ENCODE peak calls at places on chromosomes 2 and 18, in ten cellular contexts. Z is body of pancreas, J is tibial artery, L is psoas muscle, C is ascending aorta, H is right cardiac atrium, E is IMR-90, P is pancreas, S is Peyer's patch, A is adipocyte. T is an unnamed sample. For H3K4me1, the result is how much of the 10 kb centered on the place peaks cover.

GRCh38 chr2:121804340-121804739 is 48.9 kb downstream of the TSN start:
- DNase-seq in Z (no peak), J (no peak), L (no peak), C (no peak), H (no peak), E (peak), P (no peak), S (no peak), A (no peak), T (no peak)

GRCh38 chr2:145906356-145906755 is 1386.4 kb upstream of the ZEB2 start:
- DNase-seq in Z (no peak), J (no peak), L (no peak), C (no peak), H (no peak), E (peak), P (no peak), S (no peak), A (no peak), T (no peak)

GRCh38 chr2:112884869-112885502 is 26.0 kb upstream of the IL37 start:
- DNase-seq in Z (peak), J (no peak), L (no peak), C (no peak), H (no peak), E (no peak), P (peak), S (peak), A (peak), T (peak)

GRCh38 chr2:111068435-111069058 is 52.2 kb upstream of the BCL2L11 start:
- DNase-seq in Z (peak), J (no peak), L (no peak), C (no peak), H (no peak), E (no peak), P (peak), S (no peak), A (no peak), T (no peak)

GRCh38 chr2:9143264-9143815 is 63.3 kb upstream of the ASAP2 start:
- DNase-seq in Z (no peak), J (no peak), L (no peak), C (no peak), H (no peak), E (no peak), P (no peak), S (no peak), A (no peak), T (no peak)

GRCh38 chr18:59386909-59387515 is 27.9 kb upstream of the LMAN1 start:
- DNase-seq in Z (no peak), J (no peak), L (no peak), C (no peak), H (no peak), E (no peak), P (no peak), S (no peak), A (no peak), T (no peak)

GRCh38 chr18:69757733-69758132 is 189.9 kb downstream of the CD226 start:
- DNase-seq in Z (no peak), J (no peak), L (no peak), C (no peak), H (no peak), E (peak), P (no peak), S (no peak), A (no peak), T (no peak)

GRCh38 chr18:23573948-23574431 is 12.3 kb downstream of the NPC1 start:
- DNase-seq in Z (peak), J (no peak), L (no peak), C (no peak), H (no peak), E (peak), P (no peak), S (peak), A (peak), T (peak)

GRCh38 chr2:229879551-229879950 is 42.3 kb downstream of the TRIP12 start:
- DNase-seq in Z (no peak), J (no peak), L (no peak), C (no peak), H (no peak), E (no peak), P (no peak), S (no peak), A (no peak), T (no peak)

GRCh38 chr2:1360132-1360531 is 53.1 kb upstream of the TPO start:
- DNase-seq in Z (peak), J (no peak), L (no peak), C (no peak), H (no peak), E (no peak), P (peak), S (no peak), A (no peak), T (no peak)

GRCh38 chr2:36780231-36780808 is 83.8 kb downstream of the VIT start:
- DNase-seq in Z (no peak), J (no peak), L (no peak), C (no peak), H (no peak), E (peak), P (no peak), S (no peak), A (peak), T (no peak)

GRCh38 chr2:183125659-183126341 is 1.6 kb downstream of the NUP35 start:
- DNase-seq in Z (no peak), J (no peak), L (no peak), C (no peak), H (no peak), E (no peak), P (no peak), S (no peak), A (no peak), T (no peak)

GRCh38 chr18:47826157-47827074 is 104.0 kb downstream of the SMAD2 start:
- DNase-seq in Z (no peak), J (no peak), L (no peak), C (no peak), H (no peak), E (no peak), P (no peak), S (no peak), A (no peak), T (no peak)

GRCh38 chr2:136376211-136376610 is 258.3 kb upstream of the CXCR4 start:
- DNase-seq in Z (peak), J (no peak), L (no peak), C (peak), H (no peak), E (no peak), P (no peak), S (peak), A (no peak), T (peak)
- H3K4me1 ChIP-seq in Z (under half), J (under half), L (under half), C (under half), H (under half), E (under half), P (under half), S (under half), A (under half), T (under half)

GRCh38 chr2:84487298-84487996 is 28.4 kb upstream of the SUCLG1 start:
- DNase-seq in Z (no peak), J (no peak), L (no peak), C (no peak), H (no peak), E (peak), P (no peak), S (no peak), A (peak), T (no peak)
- H3K4me3 ChIP-seq in Z (no peak), J (no peak), L (no peak), C (no peak), H (no peak), E (no peak), P (no peak), S (no peak), A (no peak), T (no peak)

GRCh38 chr18:37430346-37431076 is 135.1 kb downstream of the CELF4 start:
- DNase-seq in Z (no peak), J (no peak), L (no peak), C (no peak), H (no peak), E (no peak), P (no peak), S (no peak), A (no peak), T (no peak)
- H3K4me1 ChIP-seq in Z (under half), J (under half), L (under half), C (under half), H (under half), E (under half), P (under half), S (under half), A (under half), T (under half)

GRCh38 chr2:197209742-197210408 is 100.7 kb downstream of the ANKRD44 start:
- DNase-seq in Z (no peak), J (no peak), L (no peak), C (no peak), H (no peak), E (no peak), P (no peak), S (no peak), A (no peak), T (no peak)

GRCh38 chr2:197212344-197213262 is 98.0 kb downstream of the ANKRD44 start:
- DNase-seq in Z (no peak), J (no peak), L (no peak), C (no peak), H (peak), E (peak), P (no peak), S (peak), A (no peak), T (no peak)

GRCh38 chr2:197210450-197210849 is 100.1 kb downstream of the ANKRD44 start:
- DNase-seq in Z (no peak), J (no peak), L (no peak), C (no peak), H (no peak), E (no peak), P (no peak), S (no peak), A (no peak), T (no peak)

GRCh38 chr2:197209274-197209673 is 101.3 kb downstream of the ANKRD44 start:
- DNase-seq in Z (no peak), J (no peak), L (no peak), C (no peak), H (no peak), E (no peak), P (no peak), S (no peak), A (no peak), T (no peak)

GRCh38 chr2:197211881-197212342 is 98.7 kb downstream of the ANKRD44 start:
- DNase-seq in Z (no peak), J (no peak), L (no peak), C (no peak), H (no peak), E (no peak), P (no peak), S (no peak), A (no peak), T (no peak)
- H3K4me3 ChIP-seq in Z (no peak), J (no peak), L (no peak), C (no peak), H (no peak), E (no peak), P (no peak), S (no peak), A (no peak), T (no peak)

GRCh38 chr2:47767497-47767844 is 15.5 kb upstream of the MSH6 start:
- DNase-seq in Z (no peak), J (no peak), L (no peak), C (no peak), H (no peak), E (no peak), P (no peak), S (no peak), A (no peak), T (no peak)
- H3K4me1 ChIP-seq in Z (under half), J (under half), L (under half), C (under half), H (under half), E (under half), P (under half), S (under half), A (under half), T (under half)

DNA sequence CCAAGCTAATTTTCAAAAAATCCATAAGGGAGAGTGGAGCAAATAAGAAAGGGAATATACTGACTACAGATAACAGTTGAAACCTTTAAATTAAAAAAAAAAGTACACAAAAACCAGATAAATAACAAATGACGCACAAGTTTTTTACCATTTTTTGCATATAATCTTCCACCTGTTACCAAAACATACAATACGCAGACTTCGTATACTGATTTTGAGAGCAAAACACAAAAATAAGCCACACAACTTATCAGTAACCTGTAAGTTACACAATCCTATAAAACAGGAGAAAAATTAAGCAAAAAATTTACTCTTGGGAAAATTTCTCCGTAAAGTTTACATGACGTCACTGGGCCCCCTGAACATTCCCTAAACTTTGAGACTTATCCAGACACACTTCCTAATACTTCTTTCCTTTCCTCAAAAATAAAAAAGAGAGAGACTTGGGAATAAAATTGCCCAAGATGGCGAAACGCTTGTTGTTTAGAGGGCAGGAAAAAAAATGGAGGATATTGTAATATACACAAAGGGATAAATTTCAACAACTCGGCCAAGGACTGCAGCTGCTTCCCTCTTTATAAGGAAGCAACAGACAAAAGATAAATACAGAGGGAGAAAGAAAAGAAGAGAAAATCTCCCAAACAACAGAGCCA is 1.7 kb downstream of the BAZ2B start:
- DNase-seq in Z (no peak), J (no peak), L (no peak), C (no peak), H (no peak), E (peak), P (no peak), S (no peak), A (peak), T (no peak)
- H3K4me3 ChIP-seq in Z (peak), J (peak), L (peak), C (peak), H (peak), E (peak), P (peak), S (peak), A (peak), T (no peak)